ENCODE peak calls at places on chromosomes 12 and 14, in eight cellular contexts. N is body of pancreas, V is Panc1, Y is AG09309, W is AG10803, J is left ventricle myocardium inferior, X is cardiac muscle cell, K is endodermal cell. A is an unnamed sample.

GRCh38 chr12:96425321-96425720 is 25.1 kb upstream of the CDK17 start:
- DNase-seq in N (no peak), V (no peak), Y (peak), W (peak), J (no peak), X (peak), K (no peak), A (no peak)

GRCh38 chr14:85579957-85580356 is 50.0 kb downstream of the FLRT2 start:
- DNase-seq in N (no peak), V (no peak), Y (no peak), W (peak), J (no peak), X (no peak), K (no peak), A (no peak)

GRCh38 chr12:77914089-77914488 is 83.4 kb downstream of the NAV3 start:
- DNase-seq in N (no peak), V (no peak), Y (peak), W (peak), J (no peak), X (peak), K (no peak), A (no peak)

GRCh38 chr12:88325076-88325827 is 183.1 kb downstream of the TMTC3 start:
- DNase-seq in N (peak), V (no peak), Y (peak), W (peak), J (no peak), X (peak), K (no peak), A (peak)

GRCh38 chr12:98559666-98560065 is 33.8 kb upstream of the SLC25A3 start:
- DNase-seq in N (no peak), V (no peak), Y (no peak), W (no peak), J (no peak), X (no peak), K (no peak), A (no peak)

GRCh38 chr14:28375295-28375694 is 391.3 kb upstream of the FOXG1 start:
- DNase-seq in N (no peak), V (no peak), Y (no peak), W (no peak), J (no peak), X (peak), K (peak), A (no peak)

GRCh38 chr14:70663707-70664179 is 22.0 kb downstream of the TTC9 start:
- DNase-seq in N (no peak), V (no peak), Y (peak), W (peak), J (no peak), X (peak), K (no peak), A (peak)

GRCh38 chr14:23296012-23296777 is 6.5 kb downstream of the PPP1R3E start:
- DNase-seq in N (no peak), V (no peak), Y (no peak), W (no peak), J (no peak), X (no peak), K (no peak), A (no peak)

GRCh38 chr14:23245282-23245681 is 7.5 kb downstream of the RNF212B start:
- DNase-seq in N (no peak), V (no peak), Y (no peak), W (no peak), J (no peak), X (no peak), K (no peak), A (peak)

GRCh38 chr12:42103155-42103554 is 41.5 kb downstream of the GXYLT1 start:
- DNase-seq in N (no peak), V (no peak), Y (no peak), W (no peak), J (no peak), X (no peak), K (no peak), A (no peak)

GRCh38 chr14:20986811-20987210 is 3.0 kb upstream of the METTL17 start:
- DNase-seq in N (peak), V (peak), Y (peak), W (peak), J (no peak), X (peak), K (no peak), A (peak)

GRCh38 chr14:34650786-34651584 is 21.0 kb upstream of the SNX6 start:
- DNase-seq in N (peak), V (no peak), Y (peak), W (peak), J (no peak), X (peak), K (no peak), A (peak)

GRCh38 chr14:99029150-99029915 is 242.7 kb downstream of the BCL11B start:
- DNase-seq in N (no peak), V (no peak), Y (no peak), W (no peak), J (no peak), X (no peak), K (peak), A (no peak)

GRCh38 chr14:77375164-77375950 is 1.5 kb downstream of the TMED8 start:
- DNase-seq in N (no peak), V (no peak), Y (no peak), W (no peak), J (no peak), X (no peak), K (no peak), A (no peak)

GRCh38 chr12:120760349-120761245 is 35.0 kb downstream of the ACADS start:
- DNase-seq in N (no peak), V (no peak), Y (no peak), W (no peak), J (no peak), X (no peak), K (no peak), A (no peak)

GRCh38 chr12:120238224-120238616 is 27.3 kb downstream of the PXN start:
- DNase-seq in N (no peak), V (no peak), Y (no peak), W (no peak), J (no peak), X (no peak), K (no peak), A (no peak)

GRCh38 chr12:56951582-56952339 is 5.6 kb downstream of the RDH16 start:
- DNase-seq in N (no peak), V (no peak), Y (no peak), W (no peak), J (no peak), X (no peak), K (peak), A (no peak)

GRCh38 chr14:32584079-32584478 is 255.0 kb downstream of the AKAP6 start:
- DNase-seq in N (no peak), V (no peak), Y (no peak), W (no peak), J (no peak), X (no peak), K (no peak), A (no peak)

GRCh38 chr12:41460906-41461305 is 272.8 kb downstream of the PDZRN4 start:
- DNase-seq in N (no peak), V (no peak), Y (no peak), W (no peak), J (no peak), X (no peak), K (no peak), A (no peak)

GRCh38 chr12:128069359-128069997 is 197.5 kb upstream of the TMEM132C start:
- DNase-seq in N (peak), V (peak), Y (peak), W (peak), J (no peak), X (peak), K (peak), A (no peak)

GRCh38 chr12:16609140-16609539 is 3.2 kb upstream of the LMO3 start:
- DNase-seq in N (no peak), V (no peak), Y (no peak), W (no peak), J (no peak), X (no peak), K (no peak), A (no peak)

GRCh38 chr14:37901978-37902377 is 305.7 kb upstream of the SSTR1 start:
- DNase-seq in N (no peak), V (no peak), Y (peak), W (peak), J (peak), X (no peak), K (peak), A (no peak)

GRCh38 chr14:65396082-65396910 is 16.2 kb upstream of the FUT8 start:
- DNase-seq in N (no peak), V (no peak), Y (no peak), W (no peak), J (no peak), X (no peak), K (no peak), A (no peak)

GRCh38 chr12:25155031-25155576 is 39.9 kb downstream of the DNAI7 start:
- DNase-seq in N (no peak), V (peak), Y (no peak), W (peak), J (no peak), X (peak), K (no peak), A (no peak)

DNA sequence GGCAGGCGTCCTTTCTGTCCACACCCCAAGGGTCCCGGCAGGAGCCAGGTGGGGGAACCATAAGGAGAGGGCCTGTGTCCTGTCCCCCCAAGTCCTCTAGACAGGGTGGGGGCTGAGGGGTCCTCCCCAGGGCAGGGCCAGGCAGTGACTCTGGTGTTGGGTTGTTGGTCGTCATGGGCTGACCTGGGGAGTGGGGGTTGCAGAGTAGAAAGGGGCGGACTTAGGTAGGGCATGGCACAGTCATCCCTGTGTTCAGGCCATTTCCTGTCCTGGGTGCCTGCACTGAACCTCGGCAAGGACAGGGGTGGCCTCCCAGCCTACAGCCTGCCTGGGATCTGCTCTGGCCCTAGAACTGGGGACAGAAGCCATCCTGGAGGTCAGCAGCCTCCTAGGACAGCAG is 356.2 kb downstream of the TMEM121 start:
- DNase-seq in N (no peak), V (no peak), Y (no peak), W (no peak), J (peak), X (no peak), K (no peak), A (no peak)
- H3K4me3 ChIP-seq in N (no peak), V (no peak), Y (no peak), W (no peak), J (no peak), X (no peak), K (no peak), A (no peak)

DNA sequence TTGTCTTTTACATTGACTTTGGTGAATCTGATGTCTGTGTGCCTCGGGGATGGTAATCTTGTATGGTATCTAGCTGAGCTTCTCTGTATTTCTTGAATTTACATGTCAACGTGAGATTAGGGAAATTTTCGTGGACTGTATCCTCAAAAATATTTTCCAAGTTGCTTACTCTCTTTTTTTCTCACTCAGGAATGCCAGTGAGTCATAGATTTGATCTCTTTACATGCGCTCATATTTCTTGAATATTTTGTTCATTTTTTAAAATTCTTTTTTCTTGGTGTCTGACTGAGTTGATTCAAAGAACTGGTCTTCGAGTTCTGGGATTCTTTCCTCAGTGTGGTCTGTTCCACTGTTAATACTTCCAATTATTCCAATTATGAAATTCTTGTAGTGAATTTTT is 207.7 kb downstream of the RAD51B start:
- DNase-seq in N (no peak), V (no peak), Y (no peak), W (no peak), J (no peak), X (peak), K (no peak), A (no peak)
- TF ChIP-seq CTCF in N (no peak), V (no peak), Y (no peak), W (no peak), J (no peak), X (no peak), K (no peak), A (no peak)

DNA sequence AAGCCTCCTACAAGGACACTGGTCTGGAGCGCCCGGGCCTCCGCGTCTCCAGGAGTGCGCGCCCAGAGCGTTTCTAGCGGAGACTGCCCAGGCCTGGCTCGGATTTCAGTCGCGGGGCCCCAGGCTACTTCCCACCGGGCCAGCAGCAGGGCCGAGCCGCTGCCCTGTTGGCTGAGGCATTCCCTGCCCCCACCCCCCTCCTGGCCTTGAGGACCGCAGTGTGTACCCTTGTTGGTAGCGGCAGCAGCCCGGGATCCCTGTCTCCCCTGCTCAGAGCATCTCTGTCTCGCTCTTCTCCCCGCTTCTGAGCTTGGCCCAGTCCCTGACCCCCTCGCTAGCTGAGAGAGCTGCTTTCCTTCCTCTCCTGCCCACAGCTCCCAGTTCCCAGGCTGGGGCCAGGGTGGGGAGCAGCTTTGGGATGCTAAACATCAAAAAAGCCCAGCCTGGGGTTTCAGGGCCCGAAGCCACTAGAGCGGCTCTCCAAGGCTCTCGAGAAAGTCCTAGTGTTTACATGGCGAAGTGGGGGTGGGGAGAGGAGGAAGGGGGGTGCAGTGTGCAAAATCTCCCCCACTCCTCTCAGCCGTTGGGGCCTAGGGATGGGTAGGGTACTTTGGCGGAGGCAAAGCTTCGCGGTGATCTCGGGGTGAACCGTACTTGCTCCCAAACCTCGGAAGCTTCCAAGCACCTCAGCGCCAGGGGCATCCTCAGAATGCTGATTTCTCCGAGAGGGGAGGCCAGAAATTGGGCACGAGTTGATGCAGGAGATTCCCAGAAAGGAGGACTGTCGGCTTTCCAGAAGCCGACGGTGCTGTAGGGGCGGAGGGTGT is 6.4 kb downstream of the NKX2-1 start:
- DNase-seq in N (no peak), V (no peak), Y (no peak), W (no peak), J (no peak), X (no peak), K (peak), A (no peak)
- H3K4me3 ChIP-seq in N (no peak), V (no peak), Y (no peak), W (no peak), J (no peak), X (no peak), K (peak), A (no peak)

GRCh38 chr12:79168687-79169086 is 304.1 kb downstream of the SYT1 start:
- DNase-seq in N (no peak), V (no peak), Y (no peak), W (no peak), J (no peak), X (no peak), K (no peak), A (no peak)

DNA sequence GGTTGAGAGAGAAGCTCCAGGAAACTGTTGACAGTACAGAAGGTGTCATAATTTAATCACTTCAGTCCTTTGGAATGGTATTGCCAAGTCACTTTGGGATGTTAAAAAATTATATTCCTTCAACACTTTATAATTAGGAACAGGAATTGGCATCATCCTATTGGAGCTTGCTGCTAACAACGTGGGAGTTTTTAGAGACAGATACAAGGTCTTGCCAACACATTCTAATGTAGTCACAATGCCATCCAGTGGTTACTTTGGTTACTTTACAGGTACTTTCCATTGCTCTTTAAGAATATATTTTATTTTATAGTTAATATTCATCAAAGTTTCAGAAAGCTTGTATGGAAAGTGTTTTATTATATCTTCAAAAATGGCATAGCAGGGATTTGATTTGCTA is 310.1 kb downstream of the SYT1 start:
- DNase-seq in N (no peak), V (no peak), Y (peak), W (peak), J (no peak), X (peak), K (no peak), A (peak)
- TF ChIP-seq CTCF in N (no peak), V (peak), Y (peak), W (peak), J (peak), X (peak), K (peak), A (peak)

GRCh38 chr14:104724981-104725771 is 1.1 kb downstream of the ADSS1 start:
- DNase-seq in N (peak), V (no peak), Y (no peak), W (no peak), J (peak), X (peak), K (peak), A (no peak)
- H3K4me3 ChIP-seq in N (no peak), V (peak), Y (peak), W (peak), J (peak), X (peak), K (peak), A (peak)

A was measured in epithelial cell of proximal tubule.